ENCODE peak calls at places on chromosomes 1 and 21, in seven cellular contexts. C is stimulated activated CD8-positive, alpha-beta memory T cell treated with anti-CD3 and anti-CD28 coated beads, Interleukin-7, amount 100 ng/mL, for 1 hour; A is NCI-H2029; Q is HS-27A; R is activated CD4-positive, CD25-positive, alpha-beta regulatory T cell; O is ureter; D is choroid plexus epithelial cell. X is an unnamed sample.

GRCh38 chr1:13793088-13793730 is 93.2 kb downstream of the PRDM2 start:
- DNase-seq in C (no peak), A (no peak), Q (no peak), R (no peak), O (no peak), D (no peak), X (no peak)

GRCh38 chr1:100177295-100178042 is 587 bp downstream of the LRRC39 start:
- DNase-seq in C (no peak), A (no peak), Q (no peak), R (no peak), O (no peak), D (no peak), X (no peak)

GRCh38 chr1:58824753-58825389 is 41.0 kb upstream of the JUN start:
- DNase-seq in C (no peak), A (peak; percentile 64), Q (no peak), R (no peak), O (peak; percentile 63), D (no peak), X (no peak)

GRCh38 chr1:217889401-217889800 is 258.3 kb downstream of the SPATA17 start:
- DNase-seq in C (no peak), A (no peak), Q (no peak), R (no peak), O (no peak), D (no peak), X (peak; percentile 4)

GRCh38 chr1:87518794-87519193 is 190.1 kb downstream of the LMO4 start:
- DNase-seq in C (no peak), A (no peak), Q (no peak), R (no peak), O (no peak), D (no peak), X (no peak)

GRCh38 chr1:58814251-58815068 is 30.6 kb upstream of the JUN start:
- DNase-seq in C (no peak), A (no peak), Q (no peak), R (no peak), O (peak; percentile 79), D (peak; percentile 33), X (peak; percentile 72)

GRCh38 chr1:107867422-107867821 is 97.6 kb downstream of the VAV3 start:
- DNase-seq in C (no peak), A (no peak), Q (no peak), R (no peak), O (no peak), D (no peak), X (no peak)

GRCh38 chr1:157878059-157878458 is 36.5 kb upstream of the CD5L start:
- DNase-seq in C (no peak), A (peak; percentile 24), Q (no peak), R (no peak), O (no peak), D (peak; percentile 61), X (peak; percentile 19)

GRCh38 chr1:246592695-246593094 is 26.4 kb downstream of the CNST start:
- DNase-seq in C (no peak), A (no peak), Q (peak; percentile 81), R (no peak), O (no peak), D (peak; percentile 91), X (no peak)

GRCh38 chr1:112296908-112297307 is 99.1 kb upstream of the CTTNBP2NL start:
- DNase-seq in C (no peak), A (peak; percentile 78), Q (no peak), R (no peak), O (no peak), D (peak; percentile 22), X (peak; percentile 31)

GRCh38 chr1:115828101-115829022 is 12.6 kb downstream of the NHLH2 start:
- DNase-seq in C (no peak), A (no peak), Q (no peak), R (no peak), O (no peak), D (peak; percentile 30), X (peak; percentile 72)

GRCh38 chr1:100510441-100510840 is 27.5 kb upstream of the GPR88 start:
- DNase-seq in C (no peak), A (no peak), Q (no peak), R (no peak), O (no peak), D (no peak), X (no peak)

GRCh38 chr1:171963762-171964161 is 122.5 kb downstream of the DNM3 start:
- DNase-seq in C (no peak), A (no peak), Q (no peak), R (no peak), O (no peak), D (no peak), X (no peak)

GRCh38 chr1:36330940-36331339 is 7.5 kb upstream of the EVA1B start:
- DNase-seq in C (no peak), A (no peak), Q (no peak), R (no peak), O (no peak), D (no peak), X (no peak)

GRCh38 chr21:33162436-33162921 is 67.3 kb upstream of the IFNAR2 start:
- DNase-seq in C (no peak), A (no peak), Q (no peak), R (no peak), O (no peak), D (no peak), X (no peak)

GRCh38 chr1:2875677-2876531 is 74.4 kb upstream of the TTC34 start:
- DNase-seq in C (no peak), A (no peak), Q (no peak), R (no peak), O (no peak), D (peak; percentile 16), X (no peak)

GRCh38 chr1:43786975-43787374 is 79.6 kb downstream of the ST3GAL3 start:
- DNase-seq in C (no peak), A (no peak), Q (no peak), R (no peak), O (no peak), D (peak; percentile 64), X (peak; percentile 79)

GRCh38 chr1:39491146-39491921 is at the start of gene BMP8A:
- DNase-seq in C (peak; percentile 51), A (peak; percentile 100), Q (no peak), R (peak; percentile 33), O (no peak), D (peak; percentile 38), X (peak; percentile 53)

GRCh38 chr1:53968125-53968513 is 22.0 kb downstream of the LRRC42 start:
- DNase-seq in C (no peak), A (peak; percentile 66), Q (no peak), R (no peak), O (no peak), D (peak; percentile 58), X (peak; percentile 30)

GRCh38 chr21:42309753-42310213 is 5.4 kb downstream of the TFF3 start:
- DNase-seq in C (peak; percentile 52), A (peak; percentile 15), Q (no peak), R (peak; percentile 59), O (no peak), D (peak; percentile 34), X (peak; percentile 12)

GRCh38 chr1:27785763-27786162 is 12.7 kb downstream of the STX12 start:
- DNase-seq in C (no peak), A (no peak), Q (no peak), R (no peak), O (no peak), D (peak; percentile 28), X (peak; percentile 18)

GRCh38 chr1:181284978-181285377 is 196.5 kb downstream of the IER5 start:
- DNase-seq in C (no peak), A (no peak), Q (no peak), R (no peak), O (no peak), D (peak; percentile 1), X (no peak)

GRCh38 chr1:235831148-235831547 is 35.6 kb downstream of the LYST start:
- DNase-seq in C (no peak), A (no peak), Q (no peak), R (no peak), O (no peak), D (peak; percentile 92), X (peak; percentile 33)

GRCh38 chr1:244653439-244654283 is 735 bp downstream of the DESI2 start:
- DNase-seq in C (no peak), A (no peak), Q (no peak), R (peak; percentile 24), O (no peak), D (peak; percentile 33), X (peak; percentile 55)

GRCh38 chr1:176897350-176898236 is 266.9 kb downstream of the ASTN1 start:
- DNase-seq in C (no peak), A (no peak), Q (peak; percentile 24), R (no peak), O (no peak), D (peak; percentile 75), X (peak; percentile 65)

GRCh38 chr1:39431927-39432326 is 59.5 kb upstream of the BMP8A start:
- DNase-seq in C (no peak), A (no peak), Q (no peak), R (no peak), O (no peak), D (peak; percentile 73), X (peak; percentile 66)